ENCODE peak calls at places on chromosomes 7 and 10, in eight cellular contexts. One of them, this sample, is unnamed.

GRCh38 chr7:141640239-141640840 is 61.6 kb downstream of the DENND11 start:
- DNase-seq in heart left ventricle: no peak
- DNase-seq in IMR-90: peak; percentile 6
- DNase-seq in progenitor cell of endocrine pancreas: no peak
- DNase-seq in cardiac fibroblast: no peak
- DNase-seq in astrocyte of the cerebellum: no peak
- DNase-seq in NB4: no peak
- DNase-seq in HepG2: no peak
- DNase-seq in this sample: no peak

GRCh38 chr10:118948784-118949183 is 80.7 kb upstream of the NANOS1 start:
- DNase-seq in heart left ventricle: peak; percentile 45
- DNase-seq in IMR-90: no peak
- DNase-seq in progenitor cell of endocrine pancreas: no peak
- DNase-seq in cardiac fibroblast: no peak
- DNase-seq in astrocyte of the cerebellum: no peak
- DNase-seq in NB4: no peak
- DNase-seq in HepG2: no peak
- DNase-seq in this sample: no peak

GRCh38 chr10:93859049-93859655 is 34.6 kb upstream of the SLC35G1 start:
- DNase-seq in heart left ventricle: no peak
- DNase-seq in IMR-90: peak; percentile 10
- DNase-seq in progenitor cell of endocrine pancreas: no peak
- DNase-seq in cardiac fibroblast: peak; percentile 17
- DNase-seq in astrocyte of the cerebellum: no peak
- DNase-seq in NB4: peak; percentile 31
- DNase-seq in HepG2: no peak
- DNase-seq in this sample: no peak

GRCh38 chr10:96756111-96756903 is 36.0 kb upstream of the PIK3AP1 start:
- DNase-seq in heart left ventricle: no peak
- DNase-seq in IMR-90: no peak
- DNase-seq in progenitor cell of endocrine pancreas: no peak
- DNase-seq in cardiac fibroblast: no peak
- DNase-seq in astrocyte of the cerebellum: no peak
- DNase-seq in NB4: no peak
- DNase-seq in HepG2: no peak
- DNase-seq in this sample: no peak

GRCh38 chr7:68321076-68321639 is 1277.1 kb upstream of the AUTS2 start:
- DNase-seq in heart left ventricle: peak; percentile 57
- DNase-seq in IMR-90: no peak
- DNase-seq in progenitor cell of endocrine pancreas: no peak
- DNase-seq in cardiac fibroblast: no peak
- DNase-seq in astrocyte of the cerebellum: no peak
- DNase-seq in NB4: no peak
- DNase-seq in HepG2: no peak
- DNase-seq in this sample: no peak

GRCh38 chr7:113561446-113561845 is 357.4 kb downstream of the PPP1R3A start:
- DNase-seq in heart left ventricle: no peak
- DNase-seq in IMR-90: peak; percentile 21
- DNase-seq in progenitor cell of endocrine pancreas: no peak
- DNase-seq in cardiac fibroblast: peak; percentile 14
- DNase-seq in astrocyte of the cerebellum: peak; percentile 49
- DNase-seq in NB4: peak; percentile 45
- DNase-seq in HepG2: no peak
- DNase-seq in this sample: no peak

GRCh38 chr10:80184291-80184690 is 21.0 kb downstream of the ANXA11 start:
- DNase-seq in heart left ventricle: no peak
- DNase-seq in IMR-90: peak; percentile 53
- DNase-seq in progenitor cell of endocrine pancreas: no peak
- DNase-seq in cardiac fibroblast: no peak
- DNase-seq in astrocyte of the cerebellum: no peak
- DNase-seq in NB4: peak; percentile 62
- DNase-seq in HepG2: no peak
- DNase-seq in this sample: no peak

GRCh38 chr7:36896418-36896817 is 172.1 kb upstream of the AOAH start:
- DNase-seq in heart left ventricle: no peak
- DNase-seq in IMR-90: no peak
- DNase-seq in progenitor cell of endocrine pancreas: no peak
- DNase-seq in cardiac fibroblast: no peak
- DNase-seq in astrocyte of the cerebellum: no peak
- DNase-seq in NB4: no peak
- DNase-seq in HepG2: no peak
- DNase-seq in this sample: no peak

GRCh38 chr7:22157552-22157951 is 199.4 kb downstream of the RAPGEF5 start:
- DNase-seq in heart left ventricle: no peak
- DNase-seq in IMR-90: no peak
- DNase-seq in progenitor cell of endocrine pancreas: no peak
- DNase-seq in cardiac fibroblast: no peak
- DNase-seq in astrocyte of the cerebellum: no peak
- DNase-seq in NB4: no peak
- DNase-seq in HepG2: no peak
- DNase-seq in this sample: no peak

GRCh38 chr10:103564116-103564501 is 70.6 kb downstream of the NEURL1 start:
- DNase-seq in heart left ventricle: no peak
- DNase-seq in IMR-90: no peak
- DNase-seq in progenitor cell of endocrine pancreas: no peak
- DNase-seq in cardiac fibroblast: no peak
- DNase-seq in astrocyte of the cerebellum: no peak
- DNase-seq in NB4: peak; percentile 59
- DNase-seq in HepG2: no peak
- DNase-seq in this sample: no peak

GRCh38 chr10:103563231-103564115 is 70.0 kb downstream of the NEURL1 start:
- DNase-seq in heart left ventricle: no peak
- DNase-seq in IMR-90: no peak
- DNase-seq in progenitor cell of endocrine pancreas: no peak
- DNase-seq in cardiac fibroblast: no peak
- DNase-seq in astrocyte of the cerebellum: no peak
- DNase-seq in NB4: no peak
- DNase-seq in HepG2: no peak
- DNase-seq in this sample: no peak

GRCh38 chr10:103566536-103566935 is 73.0 kb downstream of the NEURL1 start:
- DNase-seq in heart left ventricle: no peak
- DNase-seq in IMR-90: peak; percentile 34
- DNase-seq in progenitor cell of endocrine pancreas: no peak
- DNase-seq in cardiac fibroblast: peak; percentile 9
- DNase-seq in astrocyte of the cerebellum: no peak
- DNase-seq in NB4: no peak
- DNase-seq in HepG2: no peak
- DNase-seq in this sample: no peak

GRCh38 chr10:103568505-103568904 is 75.0 kb downstream of the NEURL1 start:
- DNase-seq in heart left ventricle: no peak
- DNase-seq in IMR-90: no peak
- DNase-seq in progenitor cell of endocrine pancreas: no peak
- DNase-seq in cardiac fibroblast: no peak
- DNase-seq in astrocyte of the cerebellum: no peak
- DNase-seq in NB4: no peak
- DNase-seq in HepG2: no peak
- DNase-seq in this sample: no peak

DNA sequence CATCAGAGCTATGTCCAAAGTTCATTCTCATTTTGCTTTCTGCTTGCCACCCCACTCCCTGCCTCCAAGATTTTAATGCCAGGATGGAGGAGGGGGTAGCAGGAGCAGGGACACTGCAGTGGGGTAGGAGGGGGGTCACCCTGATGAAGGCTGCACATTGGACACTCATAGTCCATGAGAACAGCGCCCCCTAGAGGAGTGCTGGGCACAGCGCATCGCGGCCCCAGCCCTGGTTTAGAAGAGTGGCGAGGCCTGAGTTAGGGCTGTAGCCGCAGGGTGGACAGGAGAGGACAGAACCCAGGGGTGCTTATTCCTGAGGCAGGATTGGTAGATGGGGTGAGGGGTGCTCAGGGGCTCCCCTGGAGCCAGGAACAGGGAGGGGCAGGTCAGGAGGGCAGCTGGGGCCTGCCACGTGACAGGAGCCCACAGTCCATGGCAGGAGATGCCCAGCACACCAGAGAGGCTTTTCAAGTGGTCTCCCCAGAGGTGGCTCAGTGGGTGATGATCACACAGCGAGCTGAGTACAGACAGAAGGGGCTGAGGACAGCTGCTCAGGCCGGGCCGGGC is 71.4 kb downstream of the NEURL1 start:
- DNase-seq in heart left ventricle: no peak
- DNase-seq in IMR-90: no peak
- DNase-seq in progenitor cell of endocrine pancreas: no peak
- DNase-seq in cardiac fibroblast: peak; percentile 19
- DNase-seq in astrocyte of the cerebellum: no peak
- DNase-seq in NB4: peak; percentile 49
- DNase-seq in HepG2: peak; percentile 26
- DNase-seq in this sample: peak; percentile 68
- TF ChIP-seq CTCF in heart left ventricle: peak; percentile 59
- TF ChIP-seq CTCF in IMR-90: peak; percentile 47
- TF ChIP-seq CTCF in progenitor cell of endocrine pancreas: peak; percentile 63
- TF ChIP-seq CTCF in cardiac fibroblast: peak; percentile 78
- TF ChIP-seq CTCF in astrocyte of the cerebellum: peak; percentile 65
- TF ChIP-seq CTCF in NB4: peak; percentile 83
- TF ChIP-seq CTCF in HepG2: peak; percentile 80
- TF ChIP-seq CTCF in this sample: peak; percentile 81

GRCh38 chr10:110644598-110645462 is 694 bp downstream of the RBM20 start:
- DNase-seq in heart left ventricle: no peak
- DNase-seq in IMR-90: no peak
- DNase-seq in progenitor cell of endocrine pancreas: no peak
- DNase-seq in cardiac fibroblast: no peak
- DNase-seq in astrocyte of the cerebellum: no peak
- DNase-seq in NB4: no peak
- DNase-seq in HepG2: no peak
- DNase-seq in this sample: no peak
- TF ChIP-seq CTCF in heart left ventricle: no peak
- TF ChIP-seq CTCF in IMR-90: no peak
- TF ChIP-seq CTCF in progenitor cell of endocrine pancreas: no peak
- TF ChIP-seq CTCF in cardiac fibroblast: no peak
- TF ChIP-seq CTCF in astrocyte of the cerebellum: no peak
- TF ChIP-seq CTCF in NB4: no peak
- TF ChIP-seq CTCF in HepG2: no peak
- TF ChIP-seq CTCF in this sample: no peak

GRCh38 chr7:96397936-96398596 is 76.2 kb upstream of the SLC25A13 start:
- DNase-seq in heart left ventricle: no peak
- DNase-seq in IMR-90: peak; percentile 39
- DNase-seq in progenitor cell of endocrine pancreas: no peak
- DNase-seq in cardiac fibroblast: no peak
- DNase-seq in astrocyte of the cerebellum: no peak
- DNase-seq in NB4: no peak
- DNase-seq in HepG2: no peak
- DNase-seq in this sample: no peak
- TF ChIP-seq CTCF in heart left ventricle: no peak
- TF ChIP-seq CTCF in IMR-90: no peak
- TF ChIP-seq CTCF in progenitor cell of endocrine pancreas: no peak
- TF ChIP-seq CTCF in cardiac fibroblast: no peak
- TF ChIP-seq CTCF in astrocyte of the cerebellum: no peak
- TF ChIP-seq CTCF in NB4: no peak
- TF ChIP-seq CTCF in HepG2: no peak
- TF ChIP-seq CTCF in this sample: no peak

GRCh38 chr7:47089068-47089417 is 492.9 kb downstream of the TNS3 start:
- DNase-seq in heart left ventricle: no peak
- DNase-seq in IMR-90: no peak
- DNase-seq in progenitor cell of endocrine pancreas: no peak
- DNase-seq in cardiac fibroblast: no peak
- DNase-seq in astrocyte of the cerebellum: no peak
- DNase-seq in NB4: no peak
- DNase-seq in HepG2: no peak
- DNase-seq in this sample: no peak
- TF ChIP-seq CTCF in heart left ventricle: no peak
- TF ChIP-seq CTCF in IMR-90: no peak
- TF ChIP-seq CTCF in progenitor cell of endocrine pancreas: no peak
- TF ChIP-seq CTCF in cardiac fibroblast: no peak
- TF ChIP-seq CTCF in astrocyte of the cerebellum: no peak
- TF ChIP-seq CTCF in NB4: no peak
- TF ChIP-seq CTCF in HepG2: no peak
- TF ChIP-seq CTCF in this sample: no peak

GRCh38 chr10:132657737-132658136 is 120.2 kb downstream of the INPP5A start:
- DNase-seq in heart left ventricle: no peak
- DNase-seq in IMR-90: no peak
- DNase-seq in progenitor cell of endocrine pancreas: no peak
- DNase-seq in cardiac fibroblast: no peak
- DNase-seq in astrocyte of the cerebellum: no peak
- DNase-seq in NB4: no peak
- DNase-seq in HepG2: no peak
- DNase-seq in this sample: no peak

GRCh38 chr10:132657127-132657706 is 119.6 kb downstream of the INPP5A start:
- DNase-seq in heart left ventricle: no peak
- DNase-seq in IMR-90: no peak
- DNase-seq in progenitor cell of endocrine pancreas: no peak
- DNase-seq in cardiac fibroblast: no peak
- DNase-seq in astrocyte of the cerebellum: no peak
- DNase-seq in NB4: no peak
- DNase-seq in HepG2: no peak
- DNase-seq in this sample: no peak

GRCh38 chr10:132658546-132659205 is 121.1 kb downstream of the INPP5A start:
- DNase-seq in heart left ventricle: no peak
- DNase-seq in IMR-90: no peak
- DNase-seq in progenitor cell of endocrine pancreas: no peak
- DNase-seq in cardiac fibroblast: no peak
- DNase-seq in astrocyte of the cerebellum: no peak
- DNase-seq in NB4: no peak
- DNase-seq in HepG2: no peak
- DNase-seq in this sample: no peak

GRCh38 chr10:132660385-132660784 is 122.8 kb downstream of the INPP5A start:
- DNase-seq in heart left ventricle: no peak
- DNase-seq in IMR-90: no peak
- DNase-seq in progenitor cell of endocrine pancreas: no peak
- DNase-seq in cardiac fibroblast: no peak
- DNase-seq in astrocyte of the cerebellum: no peak
- DNase-seq in NB4: no peak
- DNase-seq in HepG2: no peak
- DNase-seq in this sample: no peak

GRCh38 chr10:132659206-132660091 is 121.9 kb downstream of the INPP5A start:
- DNase-seq in heart left ventricle: peak; percentile 85
- DNase-seq in IMR-90: no peak
- DNase-seq in progenitor cell of endocrine pancreas: no peak
- DNase-seq in cardiac fibroblast: no peak
- DNase-seq in astrocyte of the cerebellum: no peak
- DNase-seq in NB4: no peak
- DNase-seq in HepG2: no peak
- DNase-seq in this sample: no peak
- TF ChIP-seq CTCF in heart left ventricle: no peak
- TF ChIP-seq CTCF in IMR-90: no peak
- TF ChIP-seq CTCF in progenitor cell of endocrine pancreas: no peak
- TF ChIP-seq CTCF in cardiac fibroblast: no peak
- TF ChIP-seq CTCF in astrocyte of the cerebellum: no peak
- TF ChIP-seq CTCF in NB4: no peak
- TF ChIP-seq CTCF in HepG2: no peak
- TF ChIP-seq CTCF in this sample: no peak

This sample was measured in GM13977.